ENCODE peak calls at places on chromosomes 5 and 9, in five cellular contexts. S is neural progenitor cell, H is osteoblast, W is choroid plexus epithelial cell, Z is brain microvascular endothelial cell. M is an unnamed sample.

GRCh38 chr9:87193925-87194380 is 246.6 kb upstream of the GAS1 start:
- DNase-seq in S (no peak), H (no peak), W (peak), Z (peak), M (peak)

GRCh38 chr5:174176511-174176910 is 131.0 kb downstream of the NSG2 start:
- DNase-seq in S (no peak), H (no peak), W (no peak), Z (no peak), M (no peak)

GRCh38 chr5:111256128-111256527 is 31.9 kb downstream of the CAMK4 start:
- DNase-seq in S (no peak), H (no peak), W (no peak), Z (no peak), M (no peak)

GRCh38 chr5:142674438-142675210 is 11.3 kb downstream of the FGF1 start:
- DNase-seq in S (no peak), H (peak), W (peak), Z (peak), M (peak)

GRCh38 chr5:114055318-114055788 is 306.5 kb upstream of the KCNN2 start:
- DNase-seq in S (peak), H (peak), W (peak), Z (peak), M (peak)

GRCh38 chr5:61000887-61001286 is 55.9 kb downstream of the NDUFAF2 start:
- DNase-seq in S (no peak), H (peak), W (no peak), Z (no peak), M (no peak)

GRCh38 chr5:65198777-65199120 is 283.0 kb downstream of the ADAMTS6 start:
- DNase-seq in S (no peak), H (peak), W (peak), Z (peak), M (peak)

GRCh38 chr9:10586407-10586806 is 26.4 kb downstream of the PTPRD start:
- DNase-seq in S (no peak), H (no peak), W (no peak), Z (no peak), M (no peak)

GRCh38 chr9:93598647-93599241 is 22.4 kb downstream of the PHF2 start:
- DNase-seq in S (no peak), H (no peak), W (no peak), Z (no peak), M (peak)

GRCh38 chr5:13932561-13932960 is 11.9 kb downstream of the DNAH5 start:
- DNase-seq in S (no peak), H (no peak), W (no peak), Z (no peak), M (no peak)

GRCh38 chr9:107020040-107020530 is 157.1 kb downstream of the ZNF462 start:
- DNase-seq in S (peak), H (no peak), W (peak), Z (peak), M (peak)

GRCh38 chr5:88672644-88673493 is 210.1 kb downstream of the MEF2C start:
- DNase-seq in S (peak), H (no peak), W (no peak), Z (no peak), M (no peak)

GRCh38 chr9:130445268-130445983 is 665 bp downstream of the ASS1 start:
- DNase-seq in S (peak), H (peak), W (peak), Z (no peak), M (peak)

GRCh38 chr9:106859957-106860715 is 2.8 kb upstream of the ZNF462 start:
- DNase-seq in S (peak), H (no peak), W (no peak), Z (no peak), M (peak)

DNA sequence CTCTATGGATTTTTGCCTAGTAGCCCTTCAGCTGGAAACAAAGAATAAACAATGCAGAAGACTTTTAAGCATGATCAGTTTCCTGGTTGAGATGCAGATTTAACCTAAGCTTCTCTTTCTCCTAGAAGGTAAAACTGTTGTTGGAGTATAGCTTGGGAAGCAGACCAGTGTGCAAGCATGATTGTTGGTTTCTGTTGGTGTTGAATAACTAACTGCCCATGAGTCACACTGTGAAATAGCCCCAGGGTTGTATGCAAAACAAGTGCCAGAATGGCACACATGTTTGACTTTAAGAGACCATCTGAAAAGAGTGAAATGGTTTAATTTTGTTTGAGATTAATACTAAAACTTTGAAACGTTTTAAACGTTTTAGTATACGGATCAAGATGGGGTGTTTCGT is 227.1 kb downstream of the ARHGEF28 start:
- DNase-seq in S (no peak), H (no peak), W (peak), Z (peak), M (peak)
- H3K4me3 ChIP-seq in S (no peak), H (no peak), W (no peak), Z (no peak), M (no peak)

DNA sequence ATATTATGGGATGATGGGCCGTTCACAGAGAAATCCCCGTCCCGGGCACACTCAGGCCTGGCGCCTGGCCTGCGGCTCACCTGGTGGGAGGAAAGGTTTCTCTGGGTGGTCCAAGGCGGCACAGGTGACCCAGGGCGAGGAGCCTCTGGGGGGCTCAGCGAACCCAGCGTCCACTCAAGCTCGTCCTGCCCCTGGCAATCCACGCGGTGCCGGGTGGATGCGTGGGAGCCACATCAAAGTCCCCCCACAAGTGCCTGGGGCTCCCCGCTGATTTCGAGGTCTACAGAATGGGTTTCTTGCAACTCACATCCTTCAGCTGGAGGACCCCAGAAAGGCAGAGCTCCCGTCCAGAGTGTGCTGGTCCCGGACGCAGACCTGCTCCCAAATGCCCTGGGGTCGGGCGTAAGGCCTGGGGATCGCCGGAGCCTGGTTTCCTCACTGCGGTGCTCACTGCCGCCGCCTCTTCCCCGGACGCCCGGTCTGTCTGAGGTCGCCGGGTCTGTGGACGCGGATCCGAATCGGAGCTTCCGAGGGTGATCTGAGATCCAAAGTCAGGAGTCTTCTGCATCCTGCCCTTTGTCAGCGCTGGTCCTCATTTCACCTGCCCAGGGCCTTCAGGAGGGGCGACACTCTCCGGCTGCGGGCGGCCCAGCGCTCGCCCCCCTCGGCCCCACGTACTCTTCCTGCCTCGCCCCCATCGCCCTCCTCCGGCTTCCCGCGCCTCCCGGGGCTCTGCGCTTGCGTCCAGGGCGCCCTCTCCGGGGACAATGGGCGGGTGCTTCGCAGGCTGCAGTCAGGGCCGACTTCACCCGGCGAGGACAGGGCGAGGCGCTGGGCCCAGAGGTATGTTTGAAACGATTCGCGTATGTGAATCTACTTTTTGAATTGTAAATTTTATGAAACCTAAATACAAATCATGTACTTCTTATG is 20.0 kb upstream of the RUFY1 start:
- DNase-seq in S (peak), H (peak), W (peak), Z (peak), M (peak)
- TF ChIP-seq CTCF in S (peak), H (peak), W (peak), Z (peak), M (no peak)

GRCh38 chr9:91038483-91039124 is 237.0 kb downstream of the SYK start:
- DNase-seq in S (no peak), H (peak), W (no peak), Z (no peak), M (no peak)

GRCh38 chr9:91037511-91038482 is 236.2 kb downstream of the SYK start:
- DNase-seq in S (no peak), H (peak), W (peak), Z (peak), M (peak)

GRCh38 chr9:91036356-91036755 is 234.7 kb downstream of the SYK start:
- DNase-seq in S (no peak), H (no peak), W (no peak), Z (no peak), M (no peak)

GRCh38 chr9:91035825-91036208 is 234.2 kb downstream of the SYK start:
- DNase-seq in S (no peak), H (no peak), W (no peak), Z (no peak), M (no peak)

GRCh38 chr9:91036826-91037510 is 235.3 kb downstream of the SYK start:
- DNase-seq in S (peak), H (peak), W (peak), Z (peak), M (peak)
- H3K4me3 ChIP-seq in S (no peak), H (peak), W (peak), Z (no peak), M (no peak)

GRCh38 chr9:96331236-96331947 is 29.4 kb upstream of the HSD17B3 start:
- DNase-seq in S (no peak), H (no peak), W (peak), Z (no peak), M (peak)

GRCh38 chr9:96323169-96323568 is 21.2 kb upstream of the HSD17B3 start:
- DNase-seq in S (no peak), H (no peak), W (no peak), Z (no peak), M (no peak)

GRCh38 chr9:96327694-96328352 is 25.8 kb upstream of the HSD17B3 start:
- DNase-seq in S (peak), H (no peak), W (peak), Z (peak), M (peak)
- TF ChIP-seq CTCF in S (peak), H (peak), W (peak), Z (peak), M (peak)

GRCh38 chr5:78519198-78519941 is 129.2 kb downstream of the LHFPL2 start:
- DNase-seq in S (no peak), H (no peak), W (no peak), Z (no peak), M (no peak)

GRCh38 chr5:78515665-78516064 is 132.9 kb downstream of the LHFPL2 start:
- DNase-seq in S (peak), H (no peak), W (no peak), Z (no peak), M (no peak)

GRCh38 chr5:78521455-78521854 is 127.1 kb downstream of the LHFPL2 start:
- DNase-seq in S (no peak), H (no peak), W (no peak), Z (no peak), M (no peak)

GRCh38 chr5:78514427-78515345 is 133.9 kb downstream of the LHFPL2 start:
- DNase-seq in S (no peak), H (peak), W (no peak), Z (no peak), M (no peak)

GRCh38 chr5:78518365-78519197 is 130.0 kb downstream of the LHFPL2 start:
- DNase-seq in S (no peak), H (peak), W (peak), Z (peak), M (peak)
- H3K4me3 ChIP-seq in S (no peak), H (no peak), W (no peak), Z (no peak), M (no peak)

DNA sequence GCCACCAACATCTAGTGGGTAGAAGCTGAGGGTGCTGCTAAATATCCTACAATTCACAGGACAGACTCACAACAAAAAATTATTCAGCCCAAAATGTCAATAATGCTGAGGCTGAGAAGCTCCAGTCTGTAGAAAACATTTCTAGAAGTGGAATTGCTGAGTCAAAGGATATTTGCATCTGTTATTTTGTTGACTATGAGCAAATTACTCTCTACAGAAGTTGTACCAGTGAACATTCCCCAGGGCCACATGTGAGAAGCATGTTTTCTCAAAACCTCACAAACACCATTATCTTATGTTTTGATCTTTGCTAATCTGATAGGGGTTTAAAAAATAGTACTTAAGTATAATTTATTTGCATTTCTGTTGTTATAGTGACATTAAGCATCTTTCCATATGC is 15.4 kb downstream of the ITK start:
- DNase-seq in S (no peak), H (no peak), W (no peak), Z (no peak), M (no peak)
- TF ChIP-seq CTCF in S (no peak), H (no peak), W (no peak), Z (no peak), M (no peak)